ENCODE peak calls at places on chromosomes 1 and 21, in five cellular contexts. One of them, this sample, is unnamed.

GRCh38 chr1:15621975-15622374 is 4.7 kb downstream of the DDI2 start:
- DNase-seq in ovary: no peak
- DNase-seq in tibial nerve: no peak
- DNase-seq in sigmoid colon: no peak
- DNase-seq in A549: no peak
- DNase-seq in this sample: no peak

GRCh38 chr1:43866201-43866600 is 67.4 kb upstream of the ARTN start:
- DNase-seq in ovary: no peak
- DNase-seq in tibial nerve: no peak
- DNase-seq in sigmoid colon: no peak
- DNase-seq in A549: no peak
- DNase-seq in this sample: no peak

GRCh38 chr21:33394260-33394659 is 9.0 kb upstream of the IFNGR2 start:
- DNase-seq in ovary: no peak
- DNase-seq in tibial nerve: no peak
- DNase-seq in sigmoid colon: peak
- DNase-seq in A549: no peak
- DNase-seq in this sample: peak

GRCh38 chr1:157137051-157137772 is 983 bp downstream of the ETV3 start:
- DNase-seq in ovary: no peak
- DNase-seq in tibial nerve: no peak
- DNase-seq in sigmoid colon: no peak
- DNase-seq in A549: peak
- DNase-seq in this sample: no peak

GRCh38 chr1:48654606-48655210 is 122.0 kb downstream of the BEND5 start:
- DNase-seq in ovary: no peak
- DNase-seq in tibial nerve: no peak
- DNase-seq in sigmoid colon: no peak
- DNase-seq in A549: no peak
- DNase-seq in this sample: no peak

GRCh38 chr1:8706995-8707396 is 110.4 kb downstream of the RERE start:
- DNase-seq in ovary: no peak
- DNase-seq in tibial nerve: no peak
- DNase-seq in sigmoid colon: no peak
- DNase-seq in A549: peak
- DNase-seq in this sample: no peak

GRCh38 chr1:40901886-40902633 is 39.9 kb upstream of the CITED4 start:
- DNase-seq in ovary: no peak
- DNase-seq in tibial nerve: peak
- DNase-seq in sigmoid colon: no peak
- DNase-seq in A549: peak
- DNase-seq in this sample: no peak

GRCh38 chr21:35430260-35430659 is 381.2 kb upstream of the RUNX1 start:
- DNase-seq in ovary: no peak
- DNase-seq in tibial nerve: no peak
- DNase-seq in sigmoid colon: no peak
- DNase-seq in A549: no peak
- DNase-seq in this sample: no peak

GRCh38 chr1:170734412-170735175 is 70.7 kb downstream of the PRRX1 start:
- DNase-seq in ovary: no peak
- DNase-seq in tibial nerve: no peak
- DNase-seq in sigmoid colon: no peak
- DNase-seq in A549: no peak
- DNase-seq in this sample: no peak

GRCh38 chr1:66542811-66543767 is 9.1 kb downstream of the SGIP1 start:
- DNase-seq in ovary: no peak
- DNase-seq in tibial nerve: peak
- DNase-seq in sigmoid colon: no peak
- DNase-seq in A549: peak
- DNase-seq in this sample: peak

GRCh38 chr1:198186916-198187580 is 30.2 kb downstream of the NEK7 start:
- DNase-seq in ovary: no peak
- DNase-seq in tibial nerve: no peak
- DNase-seq in sigmoid colon: no peak
- DNase-seq in A549: no peak
- DNase-seq in this sample: no peak

GRCh38 chr1:190679032-190679431 is 201.4 kb upstream of the BRINP3 start:
- DNase-seq in ovary: no peak
- DNase-seq in tibial nerve: no peak
- DNase-seq in sigmoid colon: no peak
- DNase-seq in A549: peak
- DNase-seq in this sample: no peak

GRCh38 chr1:231688989-231689388 is 62.4 kb downstream of the DISC1 start:
- DNase-seq in ovary: no peak
- DNase-seq in tibial nerve: no peak
- DNase-seq in sigmoid colon: no peak
- DNase-seq in A549: no peak
- DNase-seq in this sample: no peak

GRCh38 chr1:238745069-238745468 is 641.3 kb upstream of the CHRM3 start:
- DNase-seq in ovary: no peak
- DNase-seq in tibial nerve: no peak
- DNase-seq in sigmoid colon: no peak
- DNase-seq in A549: no peak
- DNase-seq in this sample: no peak

GRCh38 chr1:153789478-153790148 is 14.4 kb downstream of the SLC27A3 start:
- DNase-seq in ovary: peak
- DNase-seq in tibial nerve: no peak
- DNase-seq in sigmoid colon: peak
- DNase-seq in A549: no peak
- DNase-seq in this sample: no peak

GRCh38 chr1:36222481-36223372 is 1.5 kb upstream of the THRAP3 start:
- DNase-seq in ovary: no peak
- DNase-seq in tibial nerve: no peak
- DNase-seq in sigmoid colon: peak
- DNase-seq in A549: no peak
- DNase-seq in this sample: peak

GRCh38 chr21:36419996-36420395 is 34.8 kb downstream of the CHAF1B start:
- DNase-seq in ovary: peak
- DNase-seq in tibial nerve: peak
- DNase-seq in sigmoid colon: peak
- DNase-seq in A549: peak
- DNase-seq in this sample: peak

GRCh38 chr1:171290611-171291010 is 23.4 kb upstream of the FMO4 start:
- DNase-seq in ovary: no peak
- DNase-seq in tibial nerve: no peak
- DNase-seq in sigmoid colon: no peak
- DNase-seq in A549: no peak
- DNase-seq in this sample: no peak

GRCh38 chr1:40712405-40712944 is 21.0 kb downstream of the NFYC start:
- DNase-seq in ovary: no peak
- DNase-seq in tibial nerve: no peak
- DNase-seq in sigmoid colon: no peak
- DNase-seq in A549: no peak
- DNase-seq in this sample: no peak

GRCh38 chr1:53657891-53658396 is 81.0 kb downstream of the GLIS1 start:
- DNase-seq in ovary: no peak
- DNase-seq in tibial nerve: no peak
- DNase-seq in sigmoid colon: no peak
- DNase-seq in A549: no peak
- DNase-seq in this sample: no peak

GRCh38 chr1:53656062-53656915 is 82.7 kb downstream of the GLIS1 start:
- DNase-seq in ovary: no peak
- DNase-seq in tibial nerve: no peak
- DNase-seq in sigmoid colon: no peak
- DNase-seq in A549: no peak
- DNase-seq in this sample: no peak

GRCh38 chr1:53658489-53659230 is 80.3 kb downstream of the GLIS1 start:
- DNase-seq in ovary: no peak
- DNase-seq in tibial nerve: no peak
- DNase-seq in sigmoid colon: no peak
- DNase-seq in A549: no peak
- DNase-seq in this sample: no peak

GRCh38 chr1:53656916-53657170 is 82.1 kb downstream of the GLIS1 start:
- DNase-seq in ovary: no peak
- DNase-seq in tibial nerve: no peak
- DNase-seq in sigmoid colon: no peak
- DNase-seq in A549: no peak
- DNase-seq in this sample: no peak

GRCh38 chr1:53657256-53657805 is 81.6 kb downstream of the GLIS1 start:
- DNase-seq in ovary: no peak
- DNase-seq in tibial nerve: no peak
- DNase-seq in sigmoid colon: no peak
- DNase-seq in A549: no peak
- DNase-seq in this sample: no peak
- TF ChIP-seq CTCF in ovary: no peak
- TF ChIP-seq CTCF in tibial nerve: no peak
- TF ChIP-seq CTCF in sigmoid colon: no peak
- TF ChIP-seq CTCF in A549: no peak
- TF ChIP-seq CTCF in this sample: no peak

GRCh38 chr1:21263052-21263429 is 27.2 kb downstream of the ECE1 start:
- DNase-seq in ovary: no peak
- DNase-seq in tibial nerve: no peak
- DNase-seq in sigmoid colon: no peak
- DNase-seq in A549: no peak
- DNase-seq in this sample: no peak

GRCh38 chr1:21262282-21263051 is 27.8 kb downstream of the ECE1 start:
- DNase-seq in ovary: peak
- DNase-seq in tibial nerve: peak
- DNase-seq in sigmoid colon: peak
- DNase-seq in A549: peak
- DNase-seq in this sample: peak

GRCh38 chr1:21260405-21261129 is 29.7 kb downstream of the ECE1 start:
- DNase-seq in ovary: no peak
- DNase-seq in tibial nerve: no peak
- DNase-seq in sigmoid colon: no peak
- DNase-seq in A549: no peak
- DNase-seq in this sample: no peak

GRCh38 chr1:21263653-21264225 is 26.5 kb downstream of the ECE1 start:
- DNase-seq in ovary: no peak
- DNase-seq in tibial nerve: no peak
- DNase-seq in sigmoid colon: no peak
- DNase-seq in A549: no peak
- DNase-seq in this sample: no peak

GRCh38 chr1:21261551-21262281 is 28.5 kb downstream of the ECE1 start:
- DNase-seq in ovary: no peak
- DNase-seq in tibial nerve: peak
- DNase-seq in sigmoid colon: peak
- DNase-seq in A549: peak
- DNase-seq in this sample: peak
- TF ChIP-seq POLR2A in ovary: peak
- TF ChIP-seq POLR2A in tibial nerve: peak
- TF ChIP-seq POLR2A in sigmoid colon: no peak
- TF ChIP-seq POLR2A in A549: no peak
- TF ChIP-seq POLR2A in this sample: no peak

GRCh38 chr1:201022178-201022823 is 1.2 kb downstream of the KIF21B start:
- DNase-seq in ovary: no peak
- DNase-seq in tibial nerve: no peak
- DNase-seq in sigmoid colon: no peak
- DNase-seq in A549: no peak
- DNase-seq in this sample: no peak
- H3K4me3 ChIP-seq in ovary: no peak
- H3K4me3 ChIP-seq in tibial nerve: no peak
- H3K4me3 ChIP-seq in sigmoid colon: no peak
- H3K4me3 ChIP-seq in A549: peak
- H3K4me3 ChIP-seq in this sample: no peak

GRCh38 chr1:109878531-109878930 is 32.1 kb upstream of the CSF1 start:
- DNase-seq in ovary: no peak
- DNase-seq in tibial nerve: no peak
- DNase-seq in sigmoid colon: no peak
- DNase-seq in A549: no peak
- DNase-seq in this sample: peak

GRCh38 chr1:109876617-109877319 is 33.9 kb upstream of the CSF1 start:
- DNase-seq in ovary: no peak
- DNase-seq in tibial nerve: no peak
- DNase-seq in sigmoid colon: no peak
- DNase-seq in A549: no peak
- DNase-seq in this sample: no peak

GRCh38 chr1:109877776-109878175 is 32.9 kb upstream of the CSF1 start:
- DNase-seq in ovary: no peak
- DNase-seq in tibial nerve: no peak
- DNase-seq in sigmoid colon: no peak
- DNase-seq in A549: no peak
- DNase-seq in this sample: no peak

GRCh38 chr1:109875874-109876273 is 34.8 kb upstream of the CSF1 start:
- DNase-seq in ovary: no peak
- DNase-seq in tibial nerve: no peak
- DNase-seq in sigmoid colon: no peak
- DNase-seq in A549: no peak
- DNase-seq in this sample: no peak

GRCh38 chr1:109877320-109877771 is 33.3 kb upstream of the CSF1 start:
- DNase-seq in ovary: peak
- DNase-seq in tibial nerve: peak
- DNase-seq in sigmoid colon: peak
- DNase-seq in A549: peak
- DNase-seq in this sample: peak
- TF ChIP-seq CTCF in ovary: no peak
- TF ChIP-seq CTCF in tibial nerve: no peak
- TF ChIP-seq CTCF in sigmoid colon: peak
- TF ChIP-seq CTCF in A549: no peak
- TF ChIP-seq CTCF in this sample: no peak

DNA sequence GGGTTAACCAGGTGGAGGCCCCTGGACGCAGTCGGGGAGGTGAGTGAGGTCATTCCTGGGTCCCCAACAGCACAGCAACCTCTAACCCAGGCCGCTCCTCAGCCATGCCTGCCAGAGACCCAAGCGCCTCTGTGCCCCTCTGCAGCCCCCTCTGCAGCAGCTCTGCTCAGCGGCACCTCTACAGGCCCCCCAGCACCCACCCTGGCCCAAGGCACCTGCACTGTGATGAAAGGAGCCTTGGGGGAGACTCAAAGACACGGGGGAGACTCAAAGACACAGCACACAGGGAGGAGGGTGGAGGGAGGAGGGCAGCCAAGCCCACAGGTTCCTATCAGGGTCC is 19.5 kb downstream of the WDR4 start:
- DNase-seq in ovary: no peak
- DNase-seq in tibial nerve: no peak
- DNase-seq in sigmoid colon: no peak
- DNase-seq in A549: no peak
- DNase-seq in this sample: no peak
- TF ChIP-seq POLR2A in ovary: no peak
- TF ChIP-seq POLR2A in tibial nerve: no peak
- TF ChIP-seq POLR2A in sigmoid colon: no peak
- TF ChIP-seq POLR2A in A549: no peak
- TF ChIP-seq POLR2A in this sample: no peak

GRCh38 chr1:111274653-111275052 is 16.0 kb upstream of the CHIA start:
- DNase-seq in ovary: no peak
- DNase-seq in tibial nerve: no peak
- DNase-seq in sigmoid colon: no peak
- DNase-seq in A549: no peak
- DNase-seq in this sample: no peak
- H3K4me3 ChIP-seq in ovary: no peak
- H3K4me3 ChIP-seq in tibial nerve: no peak
- H3K4me3 ChIP-seq in sigmoid colon: no peak
- H3K4me3 ChIP-seq in A549: no peak
- H3K4me3 ChIP-seq in this sample: no peak

GRCh38 chr1:203281033-203281432 is 24.3 kb upstream of the BTG2 start:
- DNase-seq in ovary: no peak
- DNase-seq in tibial nerve: no peak
- DNase-seq in sigmoid colon: peak
- DNase-seq in A549: peak
- DNase-seq in this sample: peak
- TF ChIP-seq CTCF in ovary: no peak
- TF ChIP-seq CTCF in tibial nerve: no peak
- TF ChIP-seq CTCF in sigmoid colon: peak
- TF ChIP-seq CTCF in A549: no peak
- TF ChIP-seq CTCF in this sample: no peak

This sample was measured in lower leg skin.